ENCODE peak calls at places on chromosomes 2 and 18, in ten cellular contexts. One of them, this sample, is unnamed.

GRCh38 chr18:9348079-9348671 is 13.6 kb downstream of the TWSG1 start:
- DNase-seq in activated B cell treated with CpG ODN at 0.5 μM for 24 hours: no peak
- DNase-seq in aorta: no peak
- DNase-seq in GM06990: no peak
- DNase-seq in stomach: no peak
- DNase-seq in Calu3: no peak
- DNase-seq in activated gamma-delta T cell treated with Interleukin-2 at 50 U/mL for 16 hours: no peak
- DNase-seq in adrenal gland: no peak
- DNase-seq in iris pigment epithelial cell: peak; percentile 74
- DNase-seq in HCT116: no peak
- DNase-seq in this sample: no peak

GRCh38 chr2:145563752-145564615 is 1044.1 kb upstream of the ZEB2 start:
- DNase-seq in iris pigment epithelial cell: peak; percentile 47
- DNase-seq in activated gamma-delta T cell treated with Interleukin-2 at 50 U/mL for 16 hours: no peak
- DNase-seq in adrenal gland: no peak
- DNase-seq in HCT116: no peak
- DNase-seq in stomach: no peak
- DNase-seq in GM06990: no peak
- DNase-seq in Calu3: no peak
- DNase-seq in aorta: no peak
- DNase-seq in activated B cell treated with CpG ODN at 0.5 μM for 24 hours: no peak
- DNase-seq in this sample: peak; percentile 56

GRCh38 chr2:29954316-29954715 is 32.9 kb upstream of the ALK start:
- DNase-seq in Calu3: no peak
- DNase-seq in aorta: no peak
- DNase-seq in activated gamma-delta T cell treated with Interleukin-2 at 50 U/mL for 16 hours: no peak
- DNase-seq in stomach: no peak
- DNase-seq in activated B cell treated with CpG ODN at 0.5 μM for 24 hours: no peak
- DNase-seq in adrenal gland: no peak
- DNase-seq in HCT116: no peak
- DNase-seq in iris pigment epithelial cell: no peak
- DNase-seq in GM06990: no peak
- DNase-seq in this sample: no peak

GRCh38 chr2:62158444-62159121 is 37.3 kb upstream of the B3GNT2 start:
- DNase-seq in iris pigment epithelial cell: no peak
- DNase-seq in activated B cell treated with CpG ODN at 0.5 μM for 24 hours: no peak
- DNase-seq in GM06990: no peak
- DNase-seq in adrenal gland: no peak
- DNase-seq in activated gamma-delta T cell treated with Interleukin-2 at 50 U/mL for 16 hours: no peak
- DNase-seq in Calu3: no peak
- DNase-seq in HCT116: no peak
- DNase-seq in aorta: no peak
- DNase-seq in stomach: no peak
- DNase-seq in this sample: no peak

GRCh38 chr18:36441426-36441870 is 143.9 kb downstream of the FHOD3 start:
- DNase-seq in HCT116: no peak
- DNase-seq in aorta: no peak
- DNase-seq in iris pigment epithelial cell: no peak
- DNase-seq in activated B cell treated with CpG ODN at 0.5 μM for 24 hours: no peak
- DNase-seq in stomach: no peak
- DNase-seq in activated gamma-delta T cell treated with Interleukin-2 at 50 U/mL for 16 hours: no peak
- DNase-seq in Calu3: no peak
- DNase-seq in adrenal gland: no peak
- DNase-seq in GM06990: no peak
- DNase-seq in this sample: no peak

GRCh38 chr2:36356199-36356989 is 816 bp downstream of the CRIM1 start:
- DNase-seq in aorta: peak; percentile 77
- DNase-seq in iris pigment epithelial cell: no peak
- DNase-seq in Calu3: peak; percentile 52
- DNase-seq in activated gamma-delta T cell treated with Interleukin-2 at 50 U/mL for 16 hours: peak; percentile 19
- DNase-seq in GM06990: peak; percentile 55
- DNase-seq in stomach: peak; percentile 55
- DNase-seq in activated B cell treated with CpG ODN at 0.5 μM for 24 hours: peak; percentile 27
- DNase-seq in HCT116: no peak
- DNase-seq in adrenal gland: peak; percentile 68
- DNase-seq in this sample: peak; percentile 91

GRCh38 chr18:26091047-26091630 is 726 bp upstream of the SS18 start:
- DNase-seq in aorta: peak; percentile 73
- DNase-seq in GM06990: no peak
- DNase-seq in HCT116: peak; percentile 58
- DNase-seq in activated B cell treated with CpG ODN at 0.5 μM for 24 hours: no peak
- DNase-seq in stomach: peak; percentile 58
- DNase-seq in activated gamma-delta T cell treated with Interleukin-2 at 50 U/mL for 16 hours: no peak
- DNase-seq in Calu3: no peak
- DNase-seq in iris pigment epithelial cell: no peak
- DNase-seq in adrenal gland: peak; percentile 81
- DNase-seq in this sample: peak; percentile 60

GRCh38 chr2:42141687-42142475 is 27.3 kb upstream of the EML4 start:
- DNase-seq in aorta: peak; percentile 68
- DNase-seq in adrenal gland: peak; percentile 57
- DNase-seq in iris pigment epithelial cell: peak; percentile 81
- DNase-seq in stomach: peak; percentile 63
- DNase-seq in GM06990: no peak
- DNase-seq in activated gamma-delta T cell treated with Interleukin-2 at 50 U/mL for 16 hours: no peak
- DNase-seq in activated B cell treated with CpG ODN at 0.5 μM for 24 hours: no peak
- DNase-seq in Calu3: no peak
- DNase-seq in HCT116: no peak
- DNase-seq in this sample: no peak

GRCh38 chr2:75102011-75102410 is 97.3 kb downstream of the TACR1 start:
- DNase-seq in activated B cell treated with CpG ODN at 0.5 μM for 24 hours: no peak
- DNase-seq in aorta: no peak
- DNase-seq in Calu3: no peak
- DNase-seq in adrenal gland: no peak
- DNase-seq in iris pigment epithelial cell: no peak
- DNase-seq in activated gamma-delta T cell treated with Interleukin-2 at 50 U/mL for 16 hours: no peak
- DNase-seq in stomach: no peak
- DNase-seq in HCT116: no peak
- DNase-seq in GM06990: no peak
- DNase-seq in this sample: no peak

GRCh38 chr2:101675512-101675911 is 22.0 kb upstream of the MAP4K4 start:
- DNase-seq in activated B cell treated with CpG ODN at 0.5 μM for 24 hours: no peak
- DNase-seq in adrenal gland: no peak
- DNase-seq in HCT116: no peak
- DNase-seq in aorta: no peak
- DNase-seq in iris pigment epithelial cell: no peak
- DNase-seq in Calu3: no peak
- DNase-seq in stomach: no peak
- DNase-seq in activated gamma-delta T cell treated with Interleukin-2 at 50 U/mL for 16 hours: no peak
- DNase-seq in GM06990: peak; percentile 73
- DNase-seq in this sample: no peak

GRCh38 chr2:106129592-106129991 is 64.5 kb downstream of the UXS1 start:
- DNase-seq in activated B cell treated with CpG ODN at 0.5 μM for 24 hours: no peak
- DNase-seq in adrenal gland: no peak
- DNase-seq in Calu3: no peak
- DNase-seq in HCT116: no peak
- DNase-seq in activated gamma-delta T cell treated with Interleukin-2 at 50 U/mL for 16 hours: no peak
- DNase-seq in aorta: no peak
- DNase-seq in iris pigment epithelial cell: no peak
- DNase-seq in GM06990: no peak
- DNase-seq in stomach: no peak
- DNase-seq in this sample: no peak

GRCh38 chr2:44777542-44777941 is 164.0 kb upstream of the SIX3 start:
- DNase-seq in GM06990: no peak
- DNase-seq in activated gamma-delta T cell treated with Interleukin-2 at 50 U/mL for 16 hours: no peak
- DNase-seq in aorta: no peak
- DNase-seq in HCT116: no peak
- DNase-seq in activated B cell treated with CpG ODN at 0.5 μM for 24 hours: no peak
- DNase-seq in stomach: no peak
- DNase-seq in Calu3: no peak
- DNase-seq in adrenal gland: no peak
- DNase-seq in iris pigment epithelial cell: no peak
- DNase-seq in this sample: no peak

This sample was measured in upper lobe of left lung.